ENCODE peak calls at places on chromosomes 16 and 17, in six cellular contexts. C is NCI-H1092; T is activated naive CD8-positive, alpha-beta T cell treated with anti-CD3 and anti-CD28 coated beads, Interleukin-2, amount 10 ng/mL, durations not matched to agents 7 days and 5 days; X is posterior vena cava; G is activated T-helper 1 cell treated with anti-CD3 and anti-CD28 coated beads, Interleukin-2, amount 50 U/mL, for 16 hours; U is stimulated activated CD4-positive, alpha-beta T cell treated with anti-CD3 and anti-CD28 coated beads, Interleukin-4, amount 100 ng/mL, for 4 hours. B is an unnamed sample.

GRCh38 chr17:20043034-20043433 is 33.9 kb downstream of the SPECC1 start:
- DNase-seq in T (no peak), U (peak), G (no peak), C (no peak), X (no peak), B (no peak)

GRCh38 chr17:69246726-69247375 is 18.2 kb upstream of the ABCA10 start:
- DNase-seq in T (no peak), U (no peak), C (peak), X (no peak), G (no peak), B (peak)

GRCh38 chr17:47297661-47298400 is 25.9 kb upstream of the EFCAB13 start:
- DNase-seq in T (no peak), X (no peak), C (no peak), U (no peak), G (no peak), B (no peak)

GRCh38 chr17:81543756-81544155 is 8.4 kb downstream of the FAAP100 start:
- DNase-seq in G (no peak), T (no peak), C (no peak), U (no peak), X (no peak), B (no peak)

GRCh38 chr17:60704170-60704569 is 26.5 kb downstream of the BCAS3 start:
- DNase-seq in G (no peak), T (no peak), X (no peak), C (no peak), U (no peak), B (peak)

GRCh38 chr16:23408242-23409201 is 44.5 kb downstream of the COG7 start:
- DNase-seq in G (no peak), C (no peak), T (no peak), X (no peak), U (no peak), B (peak)

GRCh38 chr17:34578016-34578415 is 1.4 kb upstream of the TMEM132E start:
- DNase-seq in C (no peak), T (no peak), G (no peak), X (no peak), U (no peak), B (no peak)

GRCh38 chr17:32757963-32758362 is 119.0 kb downstream of the MYO1D start:
- DNase-seq in U (no peak), T (no peak), G (no peak), C (no peak), X (no peak), B (no peak)

GRCh38 chr17:14201595-14201994 is 35.1 kb downstream of the CDRT15 start:
- DNase-seq in C (no peak), T (peak), U (no peak), X (no peak), G (peak), B (no peak)

GRCh38 chr16:57611184-57611583 is 17.2 kb upstream of the ADGRG1 start:
- DNase-seq in G (no peak), U (no peak), T (no peak), X (no peak), C (no peak), B (no peak)

GRCh38 chr17:3846739-3847670 is 959 bp upstream of the NCBP3 start:
- DNase-seq in X (peak), T (no peak), G (no peak), C (no peak), U (no peak), B (no peak)

GRCh38 chr17:70365098-70365583 is 195.8 kb downstream of the KCNJ2 start:
- DNase-seq in C (no peak), T (no peak), X (no peak), U (no peak), G (no peak), B (no peak)

GRCh38 chr17:50101346-50102163 is 6.4 kb downstream of the PDK2 start:
- DNase-seq in C (no peak), U (no peak), G (no peak), X (no peak), T (no peak), B (no peak)

GRCh38 chr16:81384006-81384405 is 60.6 kb upstream of the CMIP start:
- DNase-seq in T (no peak), X (no peak), C (no peak), U (no peak), G (no peak), B (no peak)

GRCh38 chr16:55487048-55487803 is 8.2 kb downstream of the MMP2 start:
- DNase-seq in X (peak), C (no peak), U (no peak), T (no peak), G (no peak), B (no peak)

GRCh38 chr16:24442631-24443030 is 96.7 kb upstream of the RBBP6 start:
- DNase-seq in G (no peak), U (no peak), X (no peak), T (no peak), C (no peak), B (no peak)

GRCh38 chr17:73064084-73064938 is 28.2 kb downstream of the SLC39A11 start:
- DNase-seq in X (no peak), C (no peak), G (no peak), T (no peak), U (no peak), B (no peak)

GRCh38 chr16:53821957-53822625 is 118.1 kb downstream of the FTO start:
- DNase-seq in T (no peak), C (no peak), X (no peak), G (no peak), U (no peak), B (no peak)